ENCODE peak calls at places on chromosomes 13 and 19, in five cellular contexts. D, B, G, L and J are unnamed samples.

GRCh38 chr13:67383358-67383757 is 153.2 kb upstream of the PCDH9 start:
- DNase-seq in D (no peak), B (no peak), G (no peak), L (no peak), J (no peak)

GRCh38 chr19:17292301-17293074 is 10.7 kb downstream of the ABHD8 start:
- DNase-seq in D (peak), B (peak), G (peak), L (peak), J (peak)

GRCh38 chr13:111397202-111397880 is 76.9 kb downstream of the TEX29 start:
- DNase-seq in D (no peak), B (no peak), G (peak), L (no peak), J (no peak)

GRCh38 chr13:33186851-33187250 is 98.7 kb downstream of the STARD13 start:
- DNase-seq in D (no peak), B (peak), G (no peak), L (peak), J (no peak)

GRCh38 chr19:343941-344624 is 513 bp downstream of the MIER2 start:
- DNase-seq in D (no peak), B (peak), G (no peak), L (peak), J (no peak)

GRCh38 chr13:113355621-113356020 is 8.3 kb downstream of the GRTP1 start:
- DNase-seq in D (no peak), B (no peak), G (no peak), L (no peak), J (peak)

GRCh38 chr13:100519626-100520025 is 69.0 kb downstream of the GGACT start:
- DNase-seq in D (no peak), B (no peak), G (no peak), L (no peak), J (no peak)

GRCh38 chr19:38183227-38183914 is 40.7 kb downstream of the DPF1 start:
- DNase-seq in D (no peak), B (peak), G (no peak), L (no peak), J (no peak)

GRCh38 chr13:111486331-111486730 is 165.9 kb downstream of the TEX29 start:
- DNase-seq in D (no peak), B (no peak), G (no peak), L (no peak), J (no peak)

GRCh38 chr19:13097331-13098258 is 5.1 kb downstream of the LYL1 start:
- DNase-seq in D (peak), B (no peak), G (peak), L (no peak), J (peak)

GRCh38 chr19:49468199-49468598 is 5.8 kb upstream of the FLT3LG start:
- DNase-seq in D (no peak), B (no peak), G (no peak), L (no peak), J (no peak)

GRCh38 chr19:38336638-38337359 is 1.2 kb downstream of the CATSPERG start:
- DNase-seq in D (peak), B (peak), G (peak), L (peak), J (peak)

GRCh38 chr13:32530841-32531253 is 7.7 kb downstream of the N4BP2L2 start:
- DNase-seq in D (no peak), B (peak), G (no peak), L (peak), J (no peak)

GRCh38 chr19:1992759-1993260 is 22.7 kb downstream of the BTBD2 start:
- DNase-seq in D (no peak), B (no peak), G (no peak), L (no peak), J (peak)

GRCh38 chr19:16416574-16416973 is 55.2 kb downstream of the EPS15L1 start:
- DNase-seq in D (no peak), B (no peak), G (no peak), L (no peak), J (no peak)

GRCh38 chr19:1503925-1504430 is 8.8 kb downstream of the ADAMTSL5 start:
- DNase-seq in D (no peak), B (no peak), G (no peak), L (no peak), J (no peak)

GRCh38 chr13:80778302-80778701 is 437.4 kb upstream of the SPRY2 start:
- DNase-seq in D (no peak), B (no peak), G (no peak), L (no peak), J (no peak)

GRCh38 chr13:73767747-73768315 is 366.4 kb downstream of the KLF12 start:
- DNase-seq in D (no peak), B (peak), G (no peak), L (no peak), J (no peak)

GRCh38 chr19:40596608-40597328 is 4.4 kb upstream of the LTBP4 start:
- DNase-seq in D (no peak), B (no peak), G (peak), L (peak), J (peak)

DNA sequence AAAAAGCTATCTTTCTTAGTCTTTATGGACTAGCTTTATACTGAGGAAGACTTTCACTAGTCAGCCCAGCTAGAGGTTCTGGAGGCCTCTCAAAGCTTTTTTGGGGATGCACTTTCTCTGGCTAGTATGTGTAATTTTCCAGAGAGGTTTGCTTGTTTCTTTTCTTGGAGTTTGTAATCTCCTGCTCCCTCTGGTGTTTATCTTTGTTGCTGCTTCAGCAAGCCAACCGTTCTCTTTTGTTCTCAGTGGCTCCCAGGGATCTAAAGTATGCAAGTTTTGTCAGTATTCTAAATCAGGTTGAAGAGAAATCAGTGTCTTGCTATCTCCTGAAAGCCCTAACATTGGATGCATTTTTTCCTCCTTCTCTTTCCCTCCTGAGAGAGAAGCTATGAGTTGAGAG is 121.1 kb upstream of the MYO16 start:
- DNase-seq in D (no peak), B (peak), G (no peak), L (peak), J (no peak)
- TF ChIP-seq CTCF in D (no peak), B (peak), G (no peak), L (peak), J (peak)

DNA sequence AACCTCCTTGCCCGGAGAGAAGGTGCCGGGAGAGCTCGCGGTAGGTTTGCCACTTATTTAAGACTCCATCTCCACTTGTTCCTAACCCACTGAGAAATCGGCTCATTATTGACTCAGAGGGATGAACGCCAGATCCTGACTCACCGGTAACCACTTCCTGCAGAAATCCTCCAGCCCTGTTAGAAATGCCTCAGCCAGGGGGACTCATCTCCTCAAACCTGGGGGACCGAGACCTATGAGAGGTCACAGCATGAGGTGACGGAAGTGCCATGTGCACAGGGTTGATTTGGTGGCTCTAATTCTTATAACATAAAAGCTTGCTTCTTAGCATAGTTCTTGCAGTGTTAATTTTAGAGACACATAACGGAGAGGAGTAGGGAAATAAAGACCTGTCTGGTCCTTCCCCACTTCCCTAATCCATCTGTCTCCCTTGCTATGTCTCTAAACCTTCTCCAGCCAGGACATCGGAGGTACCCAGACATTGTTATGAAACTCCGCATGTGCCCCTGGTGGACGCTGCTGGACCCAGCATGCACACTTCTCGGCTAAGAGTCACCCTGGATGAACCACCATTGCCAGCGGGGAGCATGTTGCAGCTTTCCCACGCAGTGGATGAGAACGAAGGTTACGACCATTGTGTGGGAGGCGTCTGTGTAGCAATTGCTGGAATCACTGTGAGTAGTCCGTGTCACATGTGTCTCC is 158.9 kb downstream of the EFNB2 start:
- DNase-seq in D (no peak), B (peak), G (no peak), L (peak), J (peak)
- TF ChIP-seq CTCF in D (no peak), B (peak), G (no peak), L (peak), J (no peak)

DNA sequence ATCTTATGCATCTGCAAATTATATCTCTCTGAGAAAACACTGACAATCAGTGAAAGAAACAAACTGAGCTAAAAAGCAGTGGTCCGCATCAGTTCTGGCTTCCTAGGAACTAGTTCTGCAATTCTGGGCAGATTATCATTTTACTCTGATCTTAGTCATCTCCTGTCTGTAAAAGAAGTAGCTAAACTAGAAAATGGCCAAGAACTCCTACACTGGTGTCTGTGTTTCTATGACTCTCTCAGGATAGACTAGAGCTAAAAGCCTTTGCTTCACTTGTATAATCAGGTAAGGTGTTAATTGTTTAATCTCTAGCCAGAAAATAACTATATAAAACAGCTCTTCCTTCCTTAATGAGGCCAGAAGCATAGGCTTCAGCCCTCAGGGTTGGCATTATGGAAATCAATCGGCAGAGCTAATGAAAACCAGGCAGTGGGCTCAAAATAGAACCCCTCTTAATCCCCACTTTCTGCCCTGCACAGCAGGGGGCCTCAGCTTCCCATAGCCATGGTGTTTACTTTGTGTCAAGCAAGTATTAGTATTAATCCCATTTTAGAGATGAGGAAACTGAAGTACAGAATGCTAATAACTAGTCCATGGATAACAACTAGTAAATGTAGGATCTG is 459.2 kb downstream of the FGF14 start:
- DNase-seq in D (no peak), B (peak), G (no peak), L (no peak), J (no peak)
- TF ChIP-seq CTCF in D (no peak), B (no peak), G (no peak), L (no peak), J (no peak)

DNA sequence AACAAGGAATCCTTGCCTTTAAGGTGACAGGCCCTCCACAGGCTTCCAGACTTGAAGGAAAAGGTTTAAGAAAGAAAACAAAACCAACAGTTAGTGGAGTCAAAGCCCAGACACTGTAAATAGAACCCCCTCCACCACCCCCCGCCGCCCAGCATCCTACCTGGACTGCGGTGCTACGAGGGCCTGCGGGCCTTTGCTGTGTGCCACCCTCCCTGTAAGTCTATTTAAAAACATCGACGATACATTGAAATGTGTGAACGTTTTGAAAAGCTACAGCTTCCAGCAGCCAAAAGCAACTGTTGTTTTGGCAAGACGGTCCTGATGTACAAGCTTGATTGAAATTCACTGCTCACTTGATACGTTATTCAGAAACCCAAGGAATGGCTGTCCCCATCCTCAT is 6.2 kb upstream of the GARIN5A start:
- DNase-seq in D (no peak), B (no peak), G (no peak), L (no peak), J (no peak)
- TF ChIP-seq CTCF in D (no peak), B (no peak), G (no peak), L (no peak), J (no peak)

GRCh38 chr13:92716749-92717148 is 509.9 kb upstream of the GPC6 start:
- DNase-seq in D (no peak), B (peak), G (no peak), L (peak), J (no peak)
- TF ChIP-seq CTCF in D (no peak), B (peak), G (peak), L (peak), J (peak)

GRCh38 chr13:94726425-94726824 is 14.1 kb upstream of the SOX21 start:
- DNase-seq in D (no peak), B (no peak), G (no peak), L (no peak), J (no peak)
- TF ChIP-seq CTCF in D (no peak), B (no peak), G (no peak), L (no peak), J (no peak)

DNA sequence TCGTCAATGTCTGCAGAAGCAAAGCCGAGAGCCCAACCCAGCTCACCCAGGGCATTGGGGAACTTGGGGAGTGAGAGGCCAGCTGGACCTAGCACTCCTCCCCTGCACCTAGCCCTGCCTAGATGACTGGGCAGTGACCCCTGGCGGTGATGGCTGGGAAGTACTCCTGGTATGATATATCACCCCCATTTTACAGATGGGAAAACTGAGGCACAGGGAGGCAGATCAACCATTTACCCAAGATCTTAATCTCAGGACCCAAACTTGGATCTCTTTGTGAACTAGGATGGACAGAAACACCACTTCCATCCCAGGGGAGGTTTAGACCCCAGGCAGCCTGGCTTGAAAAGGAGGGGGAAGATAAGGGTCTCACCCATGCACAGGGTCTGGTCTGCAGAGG is 43.5 kb downstream of the CCL25 start:
- DNase-seq in D (no peak), B (no peak), G (no peak), L (no peak), J (peak)
- TF ChIP-seq CTCF in D (no peak), B (no peak), G (no peak), L (no peak), J (no peak)